ENCODE peak calls at places on chromosome 17, in five cellular contexts. One of them, this sample, is unnamed.

GRCh38 chr17:27563532-27563931 is 67.5 kb upstream of the LGALS9 start:
- DNase-seq in A549: no peak
- DNase-seq in endothelial cell of umbilical vein: peak
- DNase-seq in K562: no peak
- DNase-seq in GM12878: no peak
- DNase-seq in this sample: no peak

GRCh38 chr17:57662644-57663308 is 82.3 kb downstream of the CCDC182 start:
- DNase-seq in A549: peak
- DNase-seq in endothelial cell of umbilical vein: peak
- DNase-seq in K562: peak
- DNase-seq in GM12878: no peak
- DNase-seq in this sample: peak

GRCh38 chr17:8913091-8913490 is 45.6 kb upstream of the PIK3R6 start:
- DNase-seq in A549: no peak
- DNase-seq in endothelial cell of umbilical vein: no peak
- DNase-seq in K562: no peak
- DNase-seq in GM12878: no peak
- DNase-seq in this sample: no peak

GRCh38 chr17:78356163-78356713 is 3.6 kb downstream of the SOCS3 start:
- DNase-seq in A549: peak
- DNase-seq in endothelial cell of umbilical vein: no peak
- DNase-seq in K562: peak
- DNase-seq in GM12878: peak
- DNase-seq in this sample: peak

GRCh38 chr17:34892864-34893263 is 68.4 kb downstream of the CCT6B start:
- DNase-seq in A549: peak
- DNase-seq in endothelial cell of umbilical vein: no peak
- DNase-seq in K562: peak
- DNase-seq in GM12878: no peak
- DNase-seq in this sample: peak

GRCh38 chr17:4004517-4005295 is 40.5 kb upstream of the ATP2A3 start:
- DNase-seq in A549: peak
- DNase-seq in endothelial cell of umbilical vein: peak
- DNase-seq in K562: peak
- DNase-seq in GM12878: peak
- DNase-seq in this sample: peak

GRCh38 chr17:59451706-59452105 is 113.7 kb upstream of the DHX40 start:
- DNase-seq in A549: peak
- DNase-seq in endothelial cell of umbilical vein: no peak
- DNase-seq in K562: no peak
- DNase-seq in GM12878: no peak
- DNase-seq in this sample: no peak

GRCh38 chr17:4806770-4807533 is at the start of gene PLD2:
- DNase-seq in A549: peak
- DNase-seq in endothelial cell of umbilical vein: peak
- DNase-seq in K562: peak
- DNase-seq in GM12878: no peak
- DNase-seq in this sample: peak

GRCh38 chr17:60073063-60073462 is 5.7 kb downstream of the HEATR6 start:
- DNase-seq in A549: no peak
- DNase-seq in endothelial cell of umbilical vein: no peak
- DNase-seq in K562: no peak
- DNase-seq in GM12878: no peak
- DNase-seq in this sample: no peak

GRCh38 chr17:6927290-6927844 is 68.5 kb upstream of the ALOX12 start:
- DNase-seq in A549: no peak
- DNase-seq in endothelial cell of umbilical vein: no peak
- DNase-seq in K562: no peak
- DNase-seq in GM12878: no peak
- DNase-seq in this sample: peak

GRCh38 chr17:50934672-50935200 is 68.6 kb upstream of the TOB1 start:
- DNase-seq in A549: no peak
- DNase-seq in endothelial cell of umbilical vein: no peak
- DNase-seq in K562: peak
- DNase-seq in GM12878: no peak
- DNase-seq in this sample: no peak

GRCh38 chr17:5901731-5902660 is 168.2 kb upstream of the WSCD1 start:
- DNase-seq in A549: no peak
- DNase-seq in endothelial cell of umbilical vein: no peak
- DNase-seq in K562: no peak
- DNase-seq in GM12878: no peak
- DNase-seq in this sample: no peak

GRCh38 chr17:57603541-57603940 is 141.6 kb downstream of the CCDC182 start:
- DNase-seq in A549: no peak
- DNase-seq in endothelial cell of umbilical vein: no peak
- DNase-seq in K562: no peak
- DNase-seq in GM12878: no peak
- DNase-seq in this sample: no peak

GRCh38 chr17:40530988-40531971 is 29.9 kb upstream of the TNS4 start:
- DNase-seq in A549: no peak
- DNase-seq in endothelial cell of umbilical vein: no peak
- DNase-seq in K562: no peak
- DNase-seq in GM12878: peak
- DNase-seq in this sample: no peak

GRCh38 chr17:3035968-3036280 is 27.5 kb downstream of the OR1D5 start:
- DNase-seq in A549: no peak
- DNase-seq in endothelial cell of umbilical vein: no peak
- DNase-seq in K562: no peak
- DNase-seq in GM12878: no peak
- DNase-seq in this sample: no peak

GRCh38 chr17:74485012-74485743 is 18.7 kb downstream of the CD300A start:
- DNase-seq in A549: no peak
- DNase-seq in endothelial cell of umbilical vein: no peak
- DNase-seq in K562: no peak
- DNase-seq in GM12878: no peak
- DNase-seq in this sample: no peak

GRCh38 chr17:6456914-6457687 is 12.8 kb downstream of the PIMREG start:
- DNase-seq in A549: peak
- DNase-seq in endothelial cell of umbilical vein: peak
- DNase-seq in K562: peak
- DNase-seq in GM12878: no peak
- DNase-seq in this sample: no peak

DNA sequence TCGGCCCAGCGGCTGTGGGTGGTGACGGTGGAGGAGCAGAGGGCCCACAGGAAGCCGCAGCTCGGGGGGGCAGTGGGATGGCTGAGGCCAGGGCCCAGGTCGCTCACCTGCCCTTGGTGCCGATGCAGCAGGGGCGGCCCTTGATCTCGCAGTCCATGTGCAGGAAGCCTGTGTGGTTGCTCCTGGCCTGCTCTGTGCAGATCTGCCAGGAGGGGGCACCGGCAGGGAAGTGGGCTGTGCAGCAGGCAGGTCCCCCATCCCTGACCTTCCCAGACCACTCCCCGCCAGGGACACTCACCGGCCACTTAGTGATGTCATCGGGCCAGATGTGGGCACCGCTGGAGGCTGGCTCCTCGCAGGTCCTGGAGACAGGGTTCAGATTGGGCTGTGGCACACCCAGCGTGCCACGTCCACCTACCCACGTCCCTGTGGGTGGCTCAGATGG is 6.2 kb downstream of the AANAT start:
- DNase-seq in A549: peak
- DNase-seq in endothelial cell of umbilical vein: no peak
- DNase-seq in K562: no peak
- DNase-seq in GM12878: no peak
- DNase-seq in this sample: peak
- TF ChIP-seq CTCF in A549: peak
- TF ChIP-seq CTCF in endothelial cell of umbilical vein: peak
- TF ChIP-seq CTCF in K562: peak
- TF ChIP-seq CTCF in GM12878: peak
- TF ChIP-seq CTCF in this sample: no peak

DNA sequence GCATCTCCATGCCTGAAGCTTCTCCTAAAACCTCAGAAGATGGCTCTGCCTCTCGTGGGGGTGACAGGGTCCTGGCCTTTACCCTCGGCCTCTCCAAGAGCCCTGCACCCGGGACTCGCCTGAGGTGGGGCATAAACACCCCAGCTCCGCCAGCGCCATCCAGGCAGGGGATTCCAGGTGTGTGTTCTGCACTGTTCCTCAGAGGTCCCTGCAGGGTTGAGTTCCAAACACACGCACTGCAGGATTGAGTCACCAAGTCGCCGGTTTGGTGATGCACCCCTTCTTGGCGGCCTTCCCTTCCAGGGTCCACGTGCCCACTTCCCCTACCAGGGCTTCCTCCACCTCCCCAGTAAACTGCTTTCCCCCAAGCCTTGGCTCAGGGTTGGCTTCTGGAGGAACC is 40.0 kb upstream of the RBFOX3 start:
- DNase-seq in A549: no peak
- DNase-seq in endothelial cell of umbilical vein: no peak
- DNase-seq in K562: no peak
- DNase-seq in GM12878: no peak
- DNase-seq in this sample: no peak
- TF ChIP-seq MYC in A549: no peak
- TF ChIP-seq MYC in endothelial cell of umbilical vein: no peak
- TF ChIP-seq MYC in K562: no peak
- TF ChIP-seq MYC in GM12878: no peak
- TF ChIP-seq MYC in this sample: no peak

GRCh38 chr17:41678907-41679739 is 9.6 kb upstream of the EIF1 start:
- DNase-seq in A549: peak
- DNase-seq in endothelial cell of umbilical vein: peak
- DNase-seq in K562: peak
- DNase-seq in GM12878: peak
- DNase-seq in this sample: peak
- TF ChIP-seq CTCF in A549: peak
- TF ChIP-seq CTCF in endothelial cell of umbilical vein: no peak
- TF ChIP-seq CTCF in K562: peak
- TF ChIP-seq CTCF in GM12878: peak
- TF ChIP-seq CTCF in this sample: peak

GRCh38 chr17:68561319-68561718 is 39.8 kb downstream of the FAM20A start:
- DNase-seq in A549: no peak
- DNase-seq in endothelial cell of umbilical vein: no peak
- DNase-seq in K562: no peak
- DNase-seq in GM12878: no peak
- DNase-seq in this sample: no peak

DNA sequence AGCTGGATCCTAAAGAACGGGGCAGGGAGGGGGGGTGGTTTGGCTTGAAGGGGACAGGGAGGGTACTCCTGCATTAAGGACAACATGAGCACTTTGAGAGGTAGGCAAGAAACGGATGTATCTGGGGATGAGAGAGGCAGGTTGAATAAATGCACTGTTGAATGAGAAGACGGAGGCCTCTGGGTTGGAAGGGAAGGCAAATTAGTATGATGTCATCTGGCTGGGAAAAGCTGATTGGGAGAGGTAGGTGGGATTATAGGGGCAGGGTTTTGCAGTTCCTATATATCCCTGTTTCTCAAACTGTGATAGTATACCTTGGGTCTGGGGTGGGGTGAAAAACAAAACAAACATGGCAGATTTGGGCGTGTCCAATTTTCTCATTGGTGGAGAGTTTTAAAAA is 44.3 kb downstream of the PRKAR1A start:
- DNase-seq in A549: no peak
- DNase-seq in endothelial cell of umbilical vein: no peak
- DNase-seq in K562: no peak
- DNase-seq in GM12878: no peak
- DNase-seq in this sample: no peak
- TF ChIP-seq MYC in A549: no peak
- TF ChIP-seq MYC in endothelial cell of umbilical vein: no peak
- TF ChIP-seq MYC in K562: no peak
- TF ChIP-seq MYC in GM12878: no peak
- TF ChIP-seq MYC in this sample: no peak

DNA sequence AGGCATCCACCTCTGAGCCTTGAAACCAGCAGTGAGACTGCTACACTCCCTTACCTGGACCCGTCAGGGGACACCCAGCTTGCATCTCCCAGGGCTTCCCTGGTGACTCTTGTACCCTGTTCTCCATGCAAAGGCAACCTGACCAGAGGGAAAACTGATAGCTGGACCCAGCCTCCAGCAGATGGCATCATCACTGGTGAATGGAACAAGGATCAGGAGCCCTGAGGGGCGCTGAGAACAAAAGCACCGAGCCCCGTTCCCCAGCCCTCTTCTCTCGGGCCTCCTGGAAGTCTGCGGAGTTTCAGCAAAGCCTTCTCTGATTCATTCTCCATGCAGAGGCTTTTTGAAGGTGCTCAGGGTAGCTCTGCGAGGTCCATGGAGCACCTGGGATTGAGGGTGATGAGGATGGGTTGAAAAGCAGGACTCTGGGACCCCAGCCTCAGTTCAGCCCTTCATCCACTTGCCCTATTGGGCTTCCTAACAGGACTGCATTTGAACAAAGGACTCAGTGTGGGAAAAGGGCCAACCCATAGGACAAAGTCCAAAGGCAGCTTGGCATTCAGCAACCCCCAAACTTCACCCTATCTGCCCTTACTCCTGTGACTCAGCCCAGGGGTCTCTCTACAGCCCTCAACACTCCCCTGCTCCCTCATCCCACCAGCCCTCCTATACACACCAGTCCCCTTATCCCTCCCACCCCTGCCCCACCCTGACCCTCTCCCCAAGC is 45.0 kb upstream of the LHX1 start:
- DNase-seq in A549: no peak
- DNase-seq in endothelial cell of umbilical vein: no peak
- DNase-seq in K562: no peak
- DNase-seq in GM12878: no peak
- DNase-seq in this sample: no peak
- TF ChIP-seq CTCF in A549: peak
- TF ChIP-seq CTCF in endothelial cell of umbilical vein: no peak
- TF ChIP-seq CTCF in K562: no peak
- TF ChIP-seq CTCF in GM12878: no peak
- TF ChIP-seq CTCF in this sample: no peak